ENCODE peak calls at places on chromosomes 13 and 19, in five cellular contexts. O is fibroblast of mammary gland; P is CD4-positive, alpha-beta memory T cell; X is mesenchymal stem cell; W is stimulated activated CD8-positive, alpha-beta memory T cell treated with anti-CD3 and anti-CD28 coated beads, Interleukin-12 subunit alpha, Interleukin-12 subunit beta, amount 100 ng/mL, for 4 hours. F is an unnamed sample.
A peak's percentile ranks its signal among the peaks of the same experiment; 100 is the strongest.

GRCh38 chr13:30572859-30573275 is 44.9 kb upstream of the USPL1 start:
- DNase-seq in O (peak; percentile 68), P (peak; percentile 53), X (peak; percentile 76), W (no peak), F (peak; percentile 72)

GRCh38 chr13:65959305-65959704 is 1270.8 kb downstream of the PCDH9 start:
- DNase-seq in O (no peak), P (no peak), X (no peak), W (no peak), F (no peak)

GRCh38 chr13:102848956-102849355 is 3.1 kb downstream of the ERCC5 start:
- DNase-seq in O (no peak), P (no peak), X (no peak), W (no peak), F (no peak)

GRCh38 chr19:49855277-49855675 is 4.3 kb downstream of the PTOV1 start:
- DNase-seq in O (no peak), P (no peak), X (no peak), W (no peak), F (no peak)

GRCh38 chr19:29544656-29545360 is 19.0 kb downstream of the VSTM2B start:
- DNase-seq in O (no peak), P (no peak), X (no peak), W (no peak), F (no peak)

GRCh38 chr13:28067526-28067925 is 32.9 kb downstream of the FLT3 start:
- DNase-seq in O (no peak), P (no peak), X (no peak), W (no peak), F (no peak)

GRCh38 chr19:45972081-45972943 is 1.4 kb downstream of the NOVA2 start:
- DNase-seq in O (no peak), P (peak; percentile 60), X (no peak), W (no peak), F (no peak)

GRCh38 chr13:59745395-59745788 is 418.3 kb downstream of the DIAPH3 start:
- DNase-seq in O (peak; percentile 40), P (no peak), X (peak; percentile 10), W (no peak), F (peak; percentile 55)

GRCh38 chr19:55348317-55349034 is 6.0 kb downstream of the COX6B2 start:
- DNase-seq in O (no peak), P (no peak), X (no peak), W (no peak), F (no peak)

GRCh38 chr13:57557979-57558529 is 73.5 kb upstream of the PCDH17 start:
- DNase-seq in O (no peak), P (no peak), X (peak; percentile 9), W (no peak), F (no peak)

GRCh38 chr13:64938660-64939059 is 2291.5 kb downstream of the PCDH9 start:
- DNase-seq in O (no peak), P (no peak), X (no peak), W (no peak), F (no peak)

GRCh38 chr13:19154843-19155242 is 26.8 kb downstream of the TUBA3C start:
- DNase-seq in O (no peak), P (no peak), X (no peak), W (no peak), F (no peak)

GRCh38 chr19:5452594-5453565 is 2.3 kb upstream of the ZNRF4 start:
- DNase-seq in O (peak; percentile 37), P (no peak), X (peak; percentile 5), W (no peak), F (peak; percentile 30)

GRCh38 chr13:94121686-94122085 is 357.8 kb downstream of the DCT start:
- DNase-seq in O (peak; percentile 73), P (no peak), X (peak; percentile 58), W (no peak), F (peak; percentile 88)

GRCh38 chr19:9729162-9729561 is 39.4 kb downstream of the ZNF846 start:
- DNase-seq in O (no peak), P (no peak), X (no peak), W (no peak), F (no peak)

GRCh38 chr19:10353793-10354391 is 14.5 kb upstream of the ICAM3 start:
- DNase-seq in O (peak; percentile 41), P (peak; percentile 28), X (peak; percentile 42), W (no peak), F (peak; percentile 47)

GRCh38 chr19:913080-913748 is at the start of gene R3HDM4:
- DNase-seq in O (peak; percentile 30), P (peak; percentile 84), X (peak; percentile 68), W (peak; percentile 82), F (peak; percentile 38)

GRCh38 chr19:35788205-35788960 is 13.0 kb downstream of the ARHGAP33 start:
- DNase-seq in O (no peak), P (no peak), X (no peak), W (no peak), F (no peak)

GRCh38 chr19:42253245-42254082 is 1.5 kb downstream of the ERF start:
- DNase-seq in O (peak; percentile 38), P (peak; percentile 67), X (peak; percentile 68), W (peak; percentile 50), F (peak; percentile 44)

GRCh38 chr13:109276261-109276660 is 510.1 kb downstream of the IRS2 start:
- DNase-seq in O (no peak), P (no peak), X (no peak), W (no peak), F (no peak)

GRCh38 chr19:5822181-5822844 is 17.2 kb downstream of the FUT6 start:
- DNase-seq in O (no peak), P (no peak), X (no peak), W (no peak), F (no peak)

GRCh38 chr13:110388141-110388943 is 81.3 kb downstream of the COL4A2 start:
- DNase-seq in O (peak; percentile 86), P (no peak), X (peak; percentile 98), W (no peak), F (peak; percentile 66)

GRCh38 chr19:51354742-51355148 is 11.4 kb downstream of the ETFB start:
- DNase-seq in O (no peak), P (peak; percentile 62), X (peak; percentile 46), W (no peak), F (peak; percentile 96)

F was measured in amniotic epithelial cell.